ENCODE peak calls at places on chromosomes 2 and 18, in nine cellular contexts. W is activated CD4-positive, CD25-positive, alpha-beta regulatory T cell; N is EH; R is mucosa of descending colon; T is COR-L47; J is cardiac fibroblast; F is NCI-H2029; Q is amniotic epithelial cell; Z is mesothelial cell of epicardium. G is an unnamed sample.

GRCh38 chr2:44997948-44998347 is 11.3 kb downstream of the SIX2 start:
- DNase-seq in W (no peak), N (peak), R (no peak), T (no peak), J (no peak), F (no peak), Q (peak), Z (no peak), G (no peak)

GRCh38 chr2:59881214-59881613 is 672.2 kb downstream of the BCL11A start:
- DNase-seq in W (no peak), N (no peak), R (no peak), T (no peak), J (no peak), F (no peak), Q (no peak), Z (no peak), G (no peak)

GRCh38 chr2:125535089-125535488 is 1120.9 kb upstream of the GYPC start:
- DNase-seq in W (no peak), N (no peak), R (no peak), T (no peak), J (no peak), F (no peak), Q (no peak), Z (no peak), G (no peak)

GRCh38 chr2:181462032-181462431 is 4.8 kb downstream of the ITGA4 start:
- DNase-seq in W (no peak), N (peak), R (no peak), T (no peak), J (peak), F (no peak), Q (no peak), Z (no peak), G (no peak)

GRCh38 chr2:222136106-222136630 is 162.6 kb downstream of the PAX3 start:
- DNase-seq in W (no peak), N (no peak), R (no peak), T (no peak), J (no peak), F (no peak), Q (no peak), Z (no peak), G (no peak)

GRCh38 chr18:21735452-21736015 is 5.1 kb upstream of the MIB1 start:
- DNase-seq in W (no peak), N (peak), R (peak), T (no peak), J (peak), F (peak), Q (peak), Z (no peak), G (no peak)

GRCh38 chr2:144747571-144747970 is 227.7 kb upstream of the ZEB2 start:
- DNase-seq in W (no peak), N (no peak), R (no peak), T (no peak), J (no peak), F (no peak), Q (no peak), Z (no peak), G (no peak)

GRCh38 chr2:39696072-39696471 is 30.4 kb downstream of the TMEM178A start:
- DNase-seq in W (no peak), N (peak), R (no peak), T (peak), J (peak), F (peak), Q (peak), Z (no peak), G (peak)

GRCh38 chr2:15043336-15044058 is 411.0 kb downstream of the LRATD1 start:
- DNase-seq in W (no peak), N (no peak), R (no peak), T (no peak), J (no peak), F (no peak), Q (no peak), Z (no peak), G (no peak)

GRCh38 chr2:128644745-128645256 is 326.1 kb upstream of the HS6ST1 start:
- DNase-seq in W (no peak), N (peak), R (peak), T (no peak), J (no peak), F (no peak), Q (peak), Z (no peak), G (no peak)

GRCh38 chr2:235842941-235843340 is 325.2 kb downstream of the GBX2 start:
- DNase-seq in W (no peak), N (no peak), R (no peak), T (no peak), J (no peak), F (no peak), Q (no peak), Z (no peak), G (no peak)

GRCh38 chr18:2961828-2962227 is 51.1 kb downstream of the LPIN2 start:
- DNase-seq in W (no peak), N (peak), R (no peak), T (no peak), J (peak), F (no peak), Q (peak), Z (no peak), G (no peak)

GRCh38 chr2:119837759-119838158 is 78.0 kb downstream of the PTPN4 start:
- DNase-seq in W (no peak), N (no peak), R (peak), T (no peak), J (no peak), F (no peak), Q (no peak), Z (no peak), G (no peak)

GRCh38 chr2:110848519-110848918 is 116.1 kb downstream of the ACOXL start:
- DNase-seq in W (no peak), N (no peak), R (no peak), T (no peak), J (no peak), F (no peak), Q (no peak), Z (no peak), G (no peak)

GRCh38 chr2:45978302-45978859 is 318.8 kb upstream of the EPAS1 start:
- DNase-seq in W (no peak), N (no peak), R (no peak), T (no peak), J (no peak), F (no peak), Q (no peak), Z (no peak), G (no peak)

GRCh38 chr18:67730884-67731283 is 214.4 kb upstream of the DSEL start:
- DNase-seq in W (no peak), N (peak), R (no peak), T (no peak), J (peak), F (no peak), Q (peak), Z (no peak), G (no peak)

GRCh38 chr2:21234721-21235120 is 111.0 kb downstream of the TDRD15 start:
- DNase-seq in W (no peak), N (no peak), R (no peak), T (no peak), J (no peak), F (no peak), Q (no peak), Z (no peak), G (no peak)

GRCh38 chr2:171847627-171848026 is 46.4 kb downstream of the SLC25A12 start:
- DNase-seq in W (no peak), N (no peak), R (no peak), T (no peak), J (no peak), F (no peak), Q (no peak), Z (no peak), G (no peak)

GRCh38 chr2:207469380-207469779 is 60.4 kb upstream of the CREB1 start:
- DNase-seq in W (no peak), N (no peak), R (no peak), T (peak), J (no peak), F (no peak), Q (no peak), Z (no peak), G (no peak)

GRCh38 chr2:16678964-16679363 is 13.3 kb upstream of the CYRIA start:
- DNase-seq in W (no peak), N (no peak), R (no peak), T (no peak), J (no peak), F (no peak), Q (no peak), Z (no peak), G (no peak)

GRCh38 chr2:42957109-42958035 is 165.0 kb upstream of the HAAO start:
- DNase-seq in W (no peak), N (peak), R (peak), T (no peak), J (no peak), F (no peak), Q (peak), Z (no peak), G (no peak)

GRCh38 chr2:120904825-120905224 is 169.2 kb downstream of the GLI2 start:
- DNase-seq in W (no peak), N (no peak), R (no peak), T (no peak), J (peak), F (no peak), Q (no peak), Z (no peak), G (no peak)

GRCh38 chr18:69649678-69650077 is 249.0 kb downstream of the DOK6 start:
- DNase-seq in W (no peak), N (no peak), R (no peak), T (no peak), J (no peak), F (no peak), Q (no peak), Z (no peak), G (no peak)

GRCh38 chr18:23453657-23454011 is 547 bp downstream of the RIOK3 start:
- DNase-seq in W (no peak), N (peak), R (no peak), T (no peak), J (peak), F (no peak), Q (peak), Z (no peak), G (no peak)

GRCh38 chr2:45993476-45993991 is 303.7 kb upstream of the EPAS1 start:
- DNase-seq in W (peak), N (peak), R (no peak), T (peak), J (peak), F (peak), Q (peak), Z (no peak), G (peak)

GRCh38 chr18:77207540-77207939 is 42.1 kb upstream of the GALR1 start:
- DNase-seq in W (no peak), N (peak), R (peak), T (peak), J (peak), F (no peak), Q (peak), Z (no peak), G (no peak)

GRCh38 chr2:20381457-20381856 is 30.8 kb upstream of the PUM2 start:
- DNase-seq in W (no peak), N (peak), R (no peak), T (peak), J (peak), F (peak), Q (peak), Z (no peak), G (peak)

GRCh38 chr2:215410932-215411285 is 25.0 kb downstream of the FN1 start:
- DNase-seq in W (no peak), N (peak), R (no peak), T (no peak), J (peak), F (no peak), Q (peak), Z (no peak), G (no peak)

GRCh38 chr2:96760986-96761832 is 507 bp downstream of the CNNM4 start:
- DNase-seq in W (peak), N (peak), R (peak), T (no peak), J (peak), F (no peak), Q (peak), Z (no peak), G (no peak)

GRCh38 chr18:63869851-63870250 is 17.7 kb upstream of the SERPINB2 start:
- DNase-seq in W (no peak), N (peak), R (no peak), T (no peak), J (no peak), F (no peak), Q (no peak), Z (no peak), G (no peak)

GRCh38 chr2:113962692-113963480 is 73.0 kb downstream of the ACTR3 start:
- DNase-seq in W (no peak), N (peak), R (no peak), T (no peak), J (peak), F (no peak), Q (peak), Z (no peak), G (no peak)

GRCh38 chr2:236371010-236371409 is 106.8 kb upstream of the ASB18 start:
- DNase-seq in W (no peak), N (no peak), R (no peak), T (no peak), J (no peak), F (no peak), Q (no peak), Z (no peak), G (no peak)

GRCh38 chr2:241636182-241636982 is 576 bp downstream of the THAP4 start:
- DNase-seq in W (no peak), N (peak), R (peak), T (no peak), J (peak), F (no peak), Q (peak), Z (no peak), G (no peak)

GRCh38 chr2:162828545-162828944 is 10.0 kb downstream of the KCNH7 start:
- DNase-seq in W (no peak), N (no peak), R (no peak), T (no peak), J (no peak), F (no peak), Q (no peak), Z (no peak), G (no peak)

GRCh38 chr2:9972621-9973445 is 21.3 kb downstream of the GRHL1 start:
- DNase-seq in W (no peak), N (peak), R (no peak), T (no peak), J (peak), F (no peak), Q (peak), Z (no peak), G (no peak)

GRCh38 chr2:177169810-177170514 is 42.6 kb upstream of the HNRNPA3 start:
- DNase-seq in W (no peak), N (no peak), R (no peak), T (peak), J (no peak), F (no peak), Q (no peak), Z (no peak), G (peak)

GRCh38 chr2:98911376-98912154 is 24.5 kb downstream of the CRACDL start:
- DNase-seq in W (no peak), N (peak), R (no peak), T (no peak), J (peak), F (no peak), Q (peak), Z (no peak), G (no peak)

GRCh38 chr2:128642316-128642715 is 323.6 kb upstream of the HS6ST1 start:
- DNase-seq in W (no peak), N (no peak), R (no peak), T (no peak), J (no peak), F (no peak), Q (no peak), Z (no peak), G (no peak)

GRCh38 chr2:109701362-109701761 is 87.2 kb downstream of the SOWAHC start:
- DNase-seq in W (no peak), N (no peak), R (no peak), T (no peak), J (no peak), F (no peak), Q (peak), Z (no peak), G (no peak)

GRCh38 chr18:67104700-67105284 is 411.7 kb downstream of the DSEL start:
- DNase-seq in W (no peak), N (peak), R (peak), T (peak), J (peak), F (no peak), Q (peak), Z (peak), G (no peak)